ENCODE peak calls at places on chromosomes 16 and 17, in eight cellular contexts. One of them, this sample, is unnamed.

GRCh38 chr16:3503513-3503912 is 2.7 kb downstream of the CLUAP1 start:
- DNase-seq in M059J: no peak
- DNase-seq in stimulated activated CD4-positive, alpha-beta T cell treated with anti-CD3 and anti-CD28 coated beads, Interleukin-2, amount 100 ng/mL, for 48 hours: peak
- DNase-seq in activated CD8-positive, alpha-beta T cell treated with anti-CD3 and anti-CD28 coated beads, Interleukin-2, amount 10 ng/mL, durations not matched to agents 7 days and 5 days: peak
- DNase-seq in putamen: no peak
- DNase-seq in CD4-positive, alpha-beta T cell: peak
- DNase-seq in HFF-Myc: no peak
- DNase-seq in ureter: no peak
- DNase-seq in this sample: no peak

GRCh38 chr16:12406840-12407690 is 396.6 kb downstream of the CPPED1 start:
- DNase-seq in M059J: peak
- DNase-seq in stimulated activated CD4-positive, alpha-beta T cell treated with anti-CD3 and anti-CD28 coated beads, Interleukin-2, amount 100 ng/mL, for 48 hours: no peak
- DNase-seq in activated CD8-positive, alpha-beta T cell treated with anti-CD3 and anti-CD28 coated beads, Interleukin-2, amount 10 ng/mL, durations not matched to agents 7 days and 5 days: no peak
- DNase-seq in putamen: no peak
- DNase-seq in CD4-positive, alpha-beta T cell: no peak
- DNase-seq in HFF-Myc: no peak
- DNase-seq in ureter: no peak
- DNase-seq in this sample: no peak

GRCh38 chr16:15775209-15775608 is 81.6 kb downstream of the MYH11 start:
- DNase-seq in M059J: no peak
- DNase-seq in stimulated activated CD4-positive, alpha-beta T cell treated with anti-CD3 and anti-CD28 coated beads, Interleukin-2, amount 100 ng/mL, for 48 hours: no peak
- DNase-seq in activated CD8-positive, alpha-beta T cell treated with anti-CD3 and anti-CD28 coated beads, Interleukin-2, amount 10 ng/mL, durations not matched to agents 7 days and 5 days: no peak
- DNase-seq in putamen: no peak
- DNase-seq in CD4-positive, alpha-beta T cell: no peak
- DNase-seq in HFF-Myc: no peak
- DNase-seq in ureter: no peak
- DNase-seq in this sample: no peak

GRCh38 chr16:27634781-27635180 is 84.8 kb downstream of the KATNIP start:
- DNase-seq in M059J: no peak
- DNase-seq in stimulated activated CD4-positive, alpha-beta T cell treated with anti-CD3 and anti-CD28 coated beads, Interleukin-2, amount 100 ng/mL, for 48 hours: no peak
- DNase-seq in activated CD8-positive, alpha-beta T cell treated with anti-CD3 and anti-CD28 coated beads, Interleukin-2, amount 10 ng/mL, durations not matched to agents 7 days and 5 days: no peak
- DNase-seq in putamen: no peak
- DNase-seq in CD4-positive, alpha-beta T cell: no peak
- DNase-seq in HFF-Myc: no peak
- DNase-seq in ureter: no peak
- DNase-seq in this sample: no peak

GRCh38 chr17:44024271-44024663 is 9.5 kb upstream of the TMEM101 start:
- DNase-seq in M059J: no peak
- DNase-seq in stimulated activated CD4-positive, alpha-beta T cell treated with anti-CD3 and anti-CD28 coated beads, Interleukin-2, amount 100 ng/mL, for 48 hours: no peak
- DNase-seq in activated CD8-positive, alpha-beta T cell treated with anti-CD3 and anti-CD28 coated beads, Interleukin-2, amount 10 ng/mL, durations not matched to agents 7 days and 5 days: no peak
- DNase-seq in putamen: no peak
- DNase-seq in CD4-positive, alpha-beta T cell: no peak
- DNase-seq in HFF-Myc: no peak
- DNase-seq in ureter: no peak
- DNase-seq in this sample: no peak

GRCh38 chr17:41666708-41667279 is 21.9 kb upstream of the EIF1 start:
- DNase-seq in M059J: peak
- DNase-seq in stimulated activated CD4-positive, alpha-beta T cell treated with anti-CD3 and anti-CD28 coated beads, Interleukin-2, amount 100 ng/mL, for 48 hours: peak
- DNase-seq in activated CD8-positive, alpha-beta T cell treated with anti-CD3 and anti-CD28 coated beads, Interleukin-2, amount 10 ng/mL, durations not matched to agents 7 days and 5 days: peak
- DNase-seq in putamen: peak
- DNase-seq in CD4-positive, alpha-beta T cell: peak
- DNase-seq in HFF-Myc: no peak
- DNase-seq in ureter: peak
- DNase-seq in this sample: peak

GRCh38 chr16:81873843-81874752 is 95.0 kb downstream of the PLCG2 start:
- DNase-seq in M059J: peak
- DNase-seq in stimulated activated CD4-positive, alpha-beta T cell treated with anti-CD3 and anti-CD28 coated beads, Interleukin-2, amount 100 ng/mL, for 48 hours: peak
- DNase-seq in activated CD8-positive, alpha-beta T cell treated with anti-CD3 and anti-CD28 coated beads, Interleukin-2, amount 10 ng/mL, durations not matched to agents 7 days and 5 days: peak
- DNase-seq in putamen: no peak
- DNase-seq in CD4-positive, alpha-beta T cell: peak
- DNase-seq in HFF-Myc: peak
- DNase-seq in ureter: peak
- DNase-seq in this sample: peak

GRCh38 chr16:89256651-89257254 is 39.2 kb downstream of the ZNF778 start:
- DNase-seq in M059J: peak
- DNase-seq in stimulated activated CD4-positive, alpha-beta T cell treated with anti-CD3 and anti-CD28 coated beads, Interleukin-2, amount 100 ng/mL, for 48 hours: peak
- DNase-seq in activated CD8-positive, alpha-beta T cell treated with anti-CD3 and anti-CD28 coated beads, Interleukin-2, amount 10 ng/mL, durations not matched to agents 7 days and 5 days: peak
- DNase-seq in putamen: peak
- DNase-seq in CD4-positive, alpha-beta T cell: peak
- DNase-seq in HFF-Myc: peak
- DNase-seq in ureter: peak
- DNase-seq in this sample: no peak

GRCh38 chr16:89581861-89582563 is 6.5 kb downstream of the CPNE7 start:
- DNase-seq in M059J: peak
- DNase-seq in stimulated activated CD4-positive, alpha-beta T cell treated with anti-CD3 and anti-CD28 coated beads, Interleukin-2, amount 100 ng/mL, for 48 hours: no peak
- DNase-seq in activated CD8-positive, alpha-beta T cell treated with anti-CD3 and anti-CD28 coated beads, Interleukin-2, amount 10 ng/mL, durations not matched to agents 7 days and 5 days: no peak
- DNase-seq in putamen: no peak
- DNase-seq in CD4-positive, alpha-beta T cell: no peak
- DNase-seq in HFF-Myc: no peak
- DNase-seq in ureter: peak
- DNase-seq in this sample: no peak

GRCh38 chr17:4782652-4783051 is 3.5 kb downstream of the VMO1 start:
- DNase-seq in M059J: no peak
- DNase-seq in stimulated activated CD4-positive, alpha-beta T cell treated with anti-CD3 and anti-CD28 coated beads, Interleukin-2, amount 100 ng/mL, for 48 hours: no peak
- DNase-seq in activated CD8-positive, alpha-beta T cell treated with anti-CD3 and anti-CD28 coated beads, Interleukin-2, amount 10 ng/mL, durations not matched to agents 7 days and 5 days: no peak
- DNase-seq in putamen: no peak
- DNase-seq in CD4-positive, alpha-beta T cell: no peak
- DNase-seq in HFF-Myc: no peak
- DNase-seq in ureter: no peak
- DNase-seq in this sample: no peak

GRCh38 chr16:27107185-27107592 is 40.5 kb downstream of the C16orf82 start:
- DNase-seq in M059J: no peak
- DNase-seq in stimulated activated CD4-positive, alpha-beta T cell treated with anti-CD3 and anti-CD28 coated beads, Interleukin-2, amount 100 ng/mL, for 48 hours: no peak
- DNase-seq in activated CD8-positive, alpha-beta T cell treated with anti-CD3 and anti-CD28 coated beads, Interleukin-2, amount 10 ng/mL, durations not matched to agents 7 days and 5 days: no peak
- DNase-seq in putamen: no peak
- DNase-seq in CD4-positive, alpha-beta T cell: no peak
- DNase-seq in HFF-Myc: no peak
- DNase-seq in ureter: no peak
- DNase-seq in this sample: no peak

GRCh38 chr17:45001310-45001709 is 33.2 kb upstream of the C1QL1 start:
- DNase-seq in M059J: no peak
- DNase-seq in stimulated activated CD4-positive, alpha-beta T cell treated with anti-CD3 and anti-CD28 coated beads, Interleukin-2, amount 100 ng/mL, for 48 hours: no peak
- DNase-seq in activated CD8-positive, alpha-beta T cell treated with anti-CD3 and anti-CD28 coated beads, Interleukin-2, amount 10 ng/mL, durations not matched to agents 7 days and 5 days: no peak
- DNase-seq in putamen: no peak
- DNase-seq in CD4-positive, alpha-beta T cell: no peak
- DNase-seq in HFF-Myc: no peak
- DNase-seq in ureter: no peak
- DNase-seq in this sample: no peak

GRCh38 chr16:471353-472198 is 46.1 kb downstream of the RAB11FIP3 start:
- DNase-seq in M059J: peak
- DNase-seq in stimulated activated CD4-positive, alpha-beta T cell treated with anti-CD3 and anti-CD28 coated beads, Interleukin-2, amount 100 ng/mL, for 48 hours: no peak
- DNase-seq in activated CD8-positive, alpha-beta T cell treated with anti-CD3 and anti-CD28 coated beads, Interleukin-2, amount 10 ng/mL, durations not matched to agents 7 days and 5 days: no peak
- DNase-seq in putamen: peak
- DNase-seq in CD4-positive, alpha-beta T cell: no peak
- DNase-seq in HFF-Myc: no peak
- DNase-seq in ureter: no peak
- DNase-seq in this sample: no peak

GRCh38 chr16:66248096-66248495 is 118.4 kb upstream of the CDH5 start:
- DNase-seq in M059J: peak
- DNase-seq in stimulated activated CD4-positive, alpha-beta T cell treated with anti-CD3 and anti-CD28 coated beads, Interleukin-2, amount 100 ng/mL, for 48 hours: no peak
- DNase-seq in activated CD8-positive, alpha-beta T cell treated with anti-CD3 and anti-CD28 coated beads, Interleukin-2, amount 10 ng/mL, durations not matched to agents 7 days and 5 days: no peak
- DNase-seq in putamen: no peak
- DNase-seq in CD4-positive, alpha-beta T cell: no peak
- DNase-seq in HFF-Myc: no peak
- DNase-seq in ureter: peak
- DNase-seq in this sample: no peak

GRCh38 chr16:75267631-75268264 is 16.3 kb upstream of the BCAR1 start:
- DNase-seq in M059J: peak
- DNase-seq in stimulated activated CD4-positive, alpha-beta T cell treated with anti-CD3 and anti-CD28 coated beads, Interleukin-2, amount 100 ng/mL, for 48 hours: no peak
- DNase-seq in activated CD8-positive, alpha-beta T cell treated with anti-CD3 and anti-CD28 coated beads, Interleukin-2, amount 10 ng/mL, durations not matched to agents 7 days and 5 days: no peak
- DNase-seq in putamen: no peak
- DNase-seq in CD4-positive, alpha-beta T cell: no peak
- DNase-seq in HFF-Myc: no peak
- DNase-seq in ureter: no peak
- DNase-seq in this sample: no peak

GRCh38 chr17:75844530-75845057 is 390 bp upstream of the UNC13D start:
- DNase-seq in M059J: peak
- DNase-seq in stimulated activated CD4-positive, alpha-beta T cell treated with anti-CD3 and anti-CD28 coated beads, Interleukin-2, amount 100 ng/mL, for 48 hours: no peak
- DNase-seq in activated CD8-positive, alpha-beta T cell treated with anti-CD3 and anti-CD28 coated beads, Interleukin-2, amount 10 ng/mL, durations not matched to agents 7 days and 5 days: no peak
- DNase-seq in putamen: no peak
- DNase-seq in CD4-positive, alpha-beta T cell: no peak
- DNase-seq in HFF-Myc: no peak
- DNase-seq in ureter: peak
- DNase-seq in this sample: no peak

GRCh38 chr17:76841776-76842405 is 26.3 kb upstream of the MGAT5B start:
- DNase-seq in M059J: peak
- DNase-seq in stimulated activated CD4-positive, alpha-beta T cell treated with anti-CD3 and anti-CD28 coated beads, Interleukin-2, amount 100 ng/mL, for 48 hours: no peak
- DNase-seq in activated CD8-positive, alpha-beta T cell treated with anti-CD3 and anti-CD28 coated beads, Interleukin-2, amount 10 ng/mL, durations not matched to agents 7 days and 5 days: no peak
- DNase-seq in putamen: peak
- DNase-seq in CD4-positive, alpha-beta T cell: no peak
- DNase-seq in HFF-Myc: no peak
- DNase-seq in ureter: no peak
- DNase-seq in this sample: no peak

GRCh38 chr16:89827383-89828198 is 684 bp upstream of the SPIRE2 start:
- DNase-seq in M059J: peak
- DNase-seq in stimulated activated CD4-positive, alpha-beta T cell treated with anti-CD3 and anti-CD28 coated beads, Interleukin-2, amount 100 ng/mL, for 48 hours: no peak
- DNase-seq in activated CD8-positive, alpha-beta T cell treated with anti-CD3 and anti-CD28 coated beads, Interleukin-2, amount 10 ng/mL, durations not matched to agents 7 days and 5 days: no peak
- DNase-seq in putamen: no peak
- DNase-seq in CD4-positive, alpha-beta T cell: no peak
- DNase-seq in HFF-Myc: peak
- DNase-seq in ureter: no peak
- DNase-seq in this sample: no peak

GRCh38 chr16:84109598-84110325 is 7.0 kb downstream of the MBTPS1 start:
- DNase-seq in M059J: no peak
- DNase-seq in stimulated activated CD4-positive, alpha-beta T cell treated with anti-CD3 and anti-CD28 coated beads, Interleukin-2, amount 100 ng/mL, for 48 hours: no peak
- DNase-seq in activated CD8-positive, alpha-beta T cell treated with anti-CD3 and anti-CD28 coated beads, Interleukin-2, amount 10 ng/mL, durations not matched to agents 7 days and 5 days: no peak
- DNase-seq in putamen: no peak
- DNase-seq in CD4-positive, alpha-beta T cell: no peak
- DNase-seq in HFF-Myc: no peak
- DNase-seq in ureter: no peak
- DNase-seq in this sample: no peak

GRCh38 chr17:51434434-51435170 is 174.3 kb downstream of the UTP18 start:
- DNase-seq in M059J: peak
- DNase-seq in stimulated activated CD4-positive, alpha-beta T cell treated with anti-CD3 and anti-CD28 coated beads, Interleukin-2, amount 100 ng/mL, for 48 hours: no peak
- DNase-seq in activated CD8-positive, alpha-beta T cell treated with anti-CD3 and anti-CD28 coated beads, Interleukin-2, amount 10 ng/mL, durations not matched to agents 7 days and 5 days: no peak
- DNase-seq in putamen: peak
- DNase-seq in CD4-positive, alpha-beta T cell: no peak
- DNase-seq in HFF-Myc: no peak
- DNase-seq in ureter: no peak
- DNase-seq in this sample: no peak

GRCh38 chr17:22507823-22508222 is 815.5 kb downstream of the KCNJ18 start:
- DNase-seq in M059J: no peak
- DNase-seq in stimulated activated CD4-positive, alpha-beta T cell treated with anti-CD3 and anti-CD28 coated beads, Interleukin-2, amount 100 ng/mL, for 48 hours: no peak
- DNase-seq in activated CD8-positive, alpha-beta T cell treated with anti-CD3 and anti-CD28 coated beads, Interleukin-2, amount 10 ng/mL, durations not matched to agents 7 days and 5 days: no peak
- DNase-seq in putamen: no peak
- DNase-seq in CD4-positive, alpha-beta T cell: no peak
- DNase-seq in HFF-Myc: no peak
- DNase-seq in ureter: no peak
- DNase-seq in this sample: peak

GRCh38 chr17:55264273-55264639 is 504 bp upstream of the HLF start:
- DNase-seq in M059J: peak
- DNase-seq in stimulated activated CD4-positive, alpha-beta T cell treated with anti-CD3 and anti-CD28 coated beads, Interleukin-2, amount 100 ng/mL, for 48 hours: no peak
- DNase-seq in activated CD8-positive, alpha-beta T cell treated with anti-CD3 and anti-CD28 coated beads, Interleukin-2, amount 10 ng/mL, durations not matched to agents 7 days and 5 days: no peak
- DNase-seq in putamen: no peak
- DNase-seq in CD4-positive, alpha-beta T cell: no peak
- DNase-seq in HFF-Myc: no peak
- DNase-seq in ureter: no peak
- DNase-seq in this sample: no peak

GRCh38 chr17:74690409-74690825 is 22.3 kb downstream of the CD300LF start:
- DNase-seq in M059J: no peak
- DNase-seq in stimulated activated CD4-positive, alpha-beta T cell treated with anti-CD3 and anti-CD28 coated beads, Interleukin-2, amount 100 ng/mL, for 48 hours: no peak
- DNase-seq in activated CD8-positive, alpha-beta T cell treated with anti-CD3 and anti-CD28 coated beads, Interleukin-2, amount 10 ng/mL, durations not matched to agents 7 days and 5 days: no peak
- DNase-seq in putamen: no peak
- DNase-seq in CD4-positive, alpha-beta T cell: no peak
- DNase-seq in HFF-Myc: no peak
- DNase-seq in ureter: no peak
- DNase-seq in this sample: peak

GRCh38 chr17:73798111-73798748 is 154.0 kb upstream of the SDK2 start:
- DNase-seq in M059J: peak
- DNase-seq in stimulated activated CD4-positive, alpha-beta T cell treated with anti-CD3 and anti-CD28 coated beads, Interleukin-2, amount 100 ng/mL, for 48 hours: no peak
- DNase-seq in activated CD8-positive, alpha-beta T cell treated with anti-CD3 and anti-CD28 coated beads, Interleukin-2, amount 10 ng/mL, durations not matched to agents 7 days and 5 days: no peak
- DNase-seq in putamen: no peak
- DNase-seq in CD4-positive, alpha-beta T cell: no peak
- DNase-seq in HFF-Myc: peak
- DNase-seq in ureter: no peak
- DNase-seq in this sample: no peak

GRCh38 chr16:81583893-81584705 is 139.5 kb downstream of the CMIP start:
- DNase-seq in M059J: no peak
- DNase-seq in stimulated activated CD4-positive, alpha-beta T cell treated with anti-CD3 and anti-CD28 coated beads, Interleukin-2, amount 100 ng/mL, for 48 hours: no peak
- DNase-seq in activated CD8-positive, alpha-beta T cell treated with anti-CD3 and anti-CD28 coated beads, Interleukin-2, amount 10 ng/mL, durations not matched to agents 7 days and 5 days: no peak
- DNase-seq in putamen: no peak
- DNase-seq in CD4-positive, alpha-beta T cell: no peak
- DNase-seq in HFF-Myc: peak
- DNase-seq in ureter: peak
- DNase-seq in this sample: no peak

GRCh38 chr16:81524382-81524781 is 79.8 kb downstream of the CMIP start:
- DNase-seq in M059J: no peak
- DNase-seq in stimulated activated CD4-positive, alpha-beta T cell treated with anti-CD3 and anti-CD28 coated beads, Interleukin-2, amount 100 ng/mL, for 48 hours: no peak
- DNase-seq in activated CD8-positive, alpha-beta T cell treated with anti-CD3 and anti-CD28 coated beads, Interleukin-2, amount 10 ng/mL, durations not matched to agents 7 days and 5 days: peak
- DNase-seq in putamen: no peak
- DNase-seq in CD4-positive, alpha-beta T cell: no peak
- DNase-seq in HFF-Myc: no peak
- DNase-seq in ureter: no peak
- DNase-seq in this sample: no peak

GRCh38 chr17:72697602-72698146 is 394.8 kb downstream of the SLC39A11 start:
- DNase-seq in M059J: peak
- DNase-seq in stimulated activated CD4-positive, alpha-beta T cell treated with anti-CD3 and anti-CD28 coated beads, Interleukin-2, amount 100 ng/mL, for 48 hours: no peak
- DNase-seq in activated CD8-positive, alpha-beta T cell treated with anti-CD3 and anti-CD28 coated beads, Interleukin-2, amount 10 ng/mL, durations not matched to agents 7 days and 5 days: no peak
- DNase-seq in putamen: peak
- DNase-seq in CD4-positive, alpha-beta T cell: no peak
- DNase-seq in HFF-Myc: no peak
- DNase-seq in ureter: no peak
- DNase-seq in this sample: no peak

GRCh38 chr17:80850817-80851216 is 140.8 kb upstream of the CHMP6 start:
- DNase-seq in M059J: peak
- DNase-seq in stimulated activated CD4-positive, alpha-beta T cell treated with anti-CD3 and anti-CD28 coated beads, Interleukin-2, amount 100 ng/mL, for 48 hours: no peak
- DNase-seq in activated CD8-positive, alpha-beta T cell treated with anti-CD3 and anti-CD28 coated beads, Interleukin-2, amount 10 ng/mL, durations not matched to agents 7 days and 5 days: no peak
- DNase-seq in putamen: no peak
- DNase-seq in CD4-positive, alpha-beta T cell: no peak
- DNase-seq in HFF-Myc: no peak
- DNase-seq in ureter: no peak
- DNase-seq in this sample: no peak

GRCh38 chr16:51357839-51358238 is 206.8 kb upstream of the SALL1 start:
- DNase-seq in M059J: no peak
- DNase-seq in stimulated activated CD4-positive, alpha-beta T cell treated with anti-CD3 and anti-CD28 coated beads, Interleukin-2, amount 100 ng/mL, for 48 hours: no peak
- DNase-seq in activated CD8-positive, alpha-beta T cell treated with anti-CD3 and anti-CD28 coated beads, Interleukin-2, amount 10 ng/mL, durations not matched to agents 7 days and 5 days: no peak
- DNase-seq in putamen: no peak
- DNase-seq in CD4-positive, alpha-beta T cell: no peak
- DNase-seq in HFF-Myc: no peak
- DNase-seq in ureter: no peak
- DNase-seq in this sample: no peak

GRCh38 chr16:58047557-58048348 is 22.2 kb downstream of the MMP15 start:
- DNase-seq in M059J: no peak
- DNase-seq in stimulated activated CD4-positive, alpha-beta T cell treated with anti-CD3 and anti-CD28 coated beads, Interleukin-2, amount 100 ng/mL, for 48 hours: no peak
- DNase-seq in activated CD8-positive, alpha-beta T cell treated with anti-CD3 and anti-CD28 coated beads, Interleukin-2, amount 10 ng/mL, durations not matched to agents 7 days and 5 days: no peak
- DNase-seq in putamen: no peak
- DNase-seq in CD4-positive, alpha-beta T cell: no peak
- DNase-seq in HFF-Myc: no peak
- DNase-seq in ureter: no peak
- DNase-seq in this sample: no peak

GRCh38 chr17:4998666-4999428 is 1.1 kb downstream of the KIF1C start:
- DNase-seq in M059J: no peak
- DNase-seq in stimulated activated CD4-positive, alpha-beta T cell treated with anti-CD3 and anti-CD28 coated beads, Interleukin-2, amount 100 ng/mL, for 48 hours: no peak
- DNase-seq in activated CD8-positive, alpha-beta T cell treated with anti-CD3 and anti-CD28 coated beads, Interleukin-2, amount 10 ng/mL, durations not matched to agents 7 days and 5 days: no peak
- DNase-seq in putamen: no peak
- DNase-seq in CD4-positive, alpha-beta T cell: no peak
- DNase-seq in HFF-Myc: no peak
- DNase-seq in ureter: peak
- DNase-seq in this sample: no peak

This sample was measured in KG1.